ENCODE peak calls at places on chromosomes 13 and 19, in four cellular contexts. R, X, A and L are unnamed samples.
A peak's percentile ranks its signal among the peaks of the same experiment; 100 is the strongest.

GRCh38 chr13:46757640-46758039 is 39.3 kb downstream of the ESD start:
- DNase-seq in X (no peak), R (no peak), A (no peak), L (no peak)

GRCh38 chr19:16587031-16588023 is 15.1 kb upstream of the SLC35E1 start:
- DNase-seq in X (no peak), A (peak; percentile 62), R (peak; percentile 30), L (no peak)

GRCh38 chr13:22839554-22840286 is 341.1 kb upstream of the SGCG start:
- DNase-seq in X (no peak), R (no peak), A (no peak), L (no peak)

GRCh38 chr19:15702590-15702930 is 25.3 kb upstream of the OR10H2 start:
- DNase-seq in R (peak; percentile 26), A (peak; percentile 74), X (no peak), L (no peak)

GRCh38 chr13:58619396-58620113 is 988.0 kb downstream of the PCDH17 start:
- DNase-seq in X (no peak), A (no peak), R (no peak), L (no peak)

GRCh38 chr19:16435238-16435911 is 36.4 kb downstream of the EPS15L1 start:
- DNase-seq in R (peak; percentile 95), A (peak; percentile 62), X (no peak), L (no peak)

GRCh38 chr13:36872621-36873020 is 47.4 kb downstream of the SMAD9 start:
- DNase-seq in X (no peak), A (no peak), R (no peak), L (no peak)

GRCh38 chr13:84683448-84683847 is 801.2 kb upstream of the SLITRK1 start:
- DNase-seq in A (no peak), X (no peak), R (no peak), L (no peak)

GRCh38 chr13:106210327-106210726 is 325.1 kb downstream of the EFNB2 start:
- DNase-seq in X (no peak), A (no peak), R (peak; percentile 21), L (no peak)

GRCh38 chr19:13091400-13092161 is 11.1 kb downstream of the LYL1 start:
- DNase-seq in R (peak; percentile 94), X (no peak), A (peak; percentile 40), L (no peak)

GRCh38 chr19:51321799-51322198 is 10.4 kb downstream of the IGLON5 start:
- DNase-seq in A (no peak), X (no peak), R (no peak), L (no peak)

GRCh38 chr19:55640577-55641375 is at the start of gene ZNF580:
- DNase-seq in X (no peak), R (peak; percentile 86), A (peak; percentile 53), L (peak; percentile 79)

GRCh38 chr19:5035817-5036732 is 67.2 kb downstream of the KDM4B start:
- DNase-seq in X (no peak), R (no peak), A (no peak), L (no peak)

GRCh38 chr13:50635504-50635903 is 208.0 kb downstream of the DLEU7 start:
- DNase-seq in A (peak; percentile 72), R (peak; percentile 98), X (no peak), L (no peak)

GRCh38 chr19:29662604-29663404 is 2.5 kb upstream of the PLEKHF1 start:
- DNase-seq in X (no peak), A (peak; percentile 74), R (peak; percentile 93), L (no peak)

GRCh38 chr13:30396434-30397075 is 25.7 kb upstream of the UBE2L5 start:
- DNase-seq in X (no peak), A (no peak), R (peak; percentile 49), L (no peak)

GRCh38 chr19:51490676-51491075 is 10.9 kb downstream of the SIGLEC12 start:
- DNase-seq in X (no peak), A (no peak), R (no peak), L (no peak)

GRCh38 chr13:30037306-30037705 is 186.9 kb upstream of the UBL3 start:
- DNase-seq in A (no peak), R (no peak), X (no peak), L (no peak)

GRCh38 chr13:44679602-44680001 is 103.5 kb upstream of the TSC22D1 start:
- DNase-seq in R (no peak), A (no peak), X (no peak), L (no peak)

GRCh38 chr19:46616631-46617322 is 8.1 kb downstream of the PTGIR start:
- DNase-seq in A (peak; percentile 93), R (peak; percentile 82), X (no peak), L (peak; percentile 78)

GRCh38 chr19:3109491-3109890 is 15.3 kb downstream of the GNA11 start:
- DNase-seq in R (no peak), A (no peak), X (no peak), L (no peak)

GRCh38 chr13:77509221-77509620 is 26.3 kb upstream of the SCEL start:
- DNase-seq in R (peak; percentile 46), A (no peak), X (no peak), L (no peak)

GRCh38 chr13:23772717-23773116 is 116.5 kb downstream of the MIPEP start:
- DNase-seq in R (no peak), A (no peak), X (no peak), L (no peak)

GRCh38 chr13:106276876-106277275 is 258.6 kb downstream of the EFNB2 start:
- DNase-seq in X (no peak), A (no peak), R (no peak), L (no peak)

GRCh38 chr19:35038623-35039512 is 2.7 kb upstream of the HPN start:
- DNase-seq in X (no peak), R (no peak), A (no peak), L (no peak)

GRCh38 chr19:39983695-39984302 is 12.8 kb downstream of the PSMC4 start:
- DNase-seq in X (no peak), A (no peak), R (no peak), L (no peak)

GRCh38 chr19:17235618-17236413 is 9.8 kb downstream of the OCEL1 start:
- DNase-seq in A (peak; percentile 72), R (peak; percentile 76), X (peak; percentile 52), L (no peak)

GRCh38 chr13:41053384-41053826 is 7.9 kb upstream of the WBP4 start:
- DNase-seq in R (peak; percentile 77), A (peak; percentile 34), X (no peak), L (no peak)

GRCh38 chr19:7905298-7905697 is 1.6 kb downstream of the MAP2K7 start:
- DNase-seq in X (no peak), A (no peak), R (no peak), L (no peak)

GRCh38 chr19:7902796-7903243 is 857 bp upstream of the MAP2K7 start:
- DNase-seq in X (no peak), A (peak; percentile 42), R (no peak), L (no peak)

GRCh38 chr19:7903244-7904073 is at the start of gene MAP2K7:
- DNase-seq in X (peak; percentile 100), A (peak; percentile 99), R (peak; percentile 100), L (peak; percentile 96)

GRCh38 chr19:7905859-7906258 is 2.2 kb downstream of the MAP2K7 start:
- DNase-seq in A (no peak), R (no peak), X (no peak), L (no peak)

DNA sequence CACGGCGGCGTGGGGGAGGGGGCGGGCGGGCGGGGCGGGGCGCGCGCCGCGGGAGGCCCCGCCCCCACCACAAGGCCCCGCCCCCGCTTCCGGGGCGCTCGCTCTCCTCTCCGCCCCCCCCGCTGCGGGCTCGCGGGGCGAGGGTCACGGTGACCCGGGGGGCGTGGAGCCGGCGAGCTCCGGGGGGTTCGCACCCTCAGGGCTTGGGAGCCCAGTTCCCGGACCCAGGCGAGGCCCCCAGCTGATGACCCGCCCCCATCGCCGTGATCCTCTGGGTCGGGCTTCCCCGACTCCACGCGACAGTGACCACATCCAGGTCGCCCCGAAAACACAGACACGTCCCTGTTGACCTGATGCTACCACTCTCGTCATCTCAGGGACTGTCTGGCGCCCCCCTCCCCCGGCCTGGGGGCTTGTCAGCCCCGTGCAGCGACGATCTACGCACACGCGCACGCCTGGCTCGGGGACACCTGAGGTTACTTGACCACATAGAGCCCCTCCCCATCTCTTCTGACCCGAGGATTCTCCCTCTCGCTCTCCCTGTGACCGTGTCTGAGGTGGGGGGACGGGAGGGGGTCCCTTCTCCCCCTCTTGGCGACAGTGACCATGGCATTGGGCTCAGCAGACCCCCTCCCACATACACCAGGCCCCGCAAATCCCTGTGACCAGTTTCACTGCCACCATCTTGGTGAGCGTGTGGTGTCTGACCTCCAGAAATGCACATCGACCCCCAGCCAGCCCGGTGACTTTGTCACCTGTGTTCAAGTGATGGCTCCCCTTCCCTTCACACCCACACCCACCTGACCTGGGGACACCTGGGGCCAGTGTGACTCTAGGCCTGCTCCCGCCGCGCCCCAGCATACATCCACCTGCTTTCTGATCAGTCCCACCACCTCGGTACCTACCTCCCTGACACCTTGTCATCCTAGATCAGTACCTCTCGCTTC is 670 bp downstream of the MAP2K7 start:
- DNase-seq in A (peak; percentile 55), R (no peak), X (peak; percentile 67), L (no peak)
- TF ChIP-seq CTCF in A (no peak), R (no peak), X (no peak), L (no peak)

GRCh38 chr13:111344471-111345191 is 24.2 kb downstream of the TEX29 start:
- DNase-seq in X (no peak), R (peak; percentile 3), A (peak; percentile 86), L (no peak)
- TF ChIP-seq CTCF in X (no peak), R (peak; percentile 25), A (peak; percentile 22), L (peak; percentile 32)

GRCh38 chr13:102798653-102799543 is at the start of the genes BIVM and POGLUT2:
- DNase-seq in R (peak; percentile 94), A (peak; percentile 93), X (peak; percentile 42), L (peak; percentile 80)

GRCh38 chr13:102799544-102800144 is 725 bp downstream of the BIVM start:
- DNase-seq in A (peak; percentile 12), X (peak; percentile 1), R (peak; percentile 19), L (no peak)

GRCh38 chr13:102805680-102806079 is 6.8 kb downstream of the BIVM start:
- DNase-seq in X (no peak), A (no peak), R (no peak), L (no peak)

DNA sequence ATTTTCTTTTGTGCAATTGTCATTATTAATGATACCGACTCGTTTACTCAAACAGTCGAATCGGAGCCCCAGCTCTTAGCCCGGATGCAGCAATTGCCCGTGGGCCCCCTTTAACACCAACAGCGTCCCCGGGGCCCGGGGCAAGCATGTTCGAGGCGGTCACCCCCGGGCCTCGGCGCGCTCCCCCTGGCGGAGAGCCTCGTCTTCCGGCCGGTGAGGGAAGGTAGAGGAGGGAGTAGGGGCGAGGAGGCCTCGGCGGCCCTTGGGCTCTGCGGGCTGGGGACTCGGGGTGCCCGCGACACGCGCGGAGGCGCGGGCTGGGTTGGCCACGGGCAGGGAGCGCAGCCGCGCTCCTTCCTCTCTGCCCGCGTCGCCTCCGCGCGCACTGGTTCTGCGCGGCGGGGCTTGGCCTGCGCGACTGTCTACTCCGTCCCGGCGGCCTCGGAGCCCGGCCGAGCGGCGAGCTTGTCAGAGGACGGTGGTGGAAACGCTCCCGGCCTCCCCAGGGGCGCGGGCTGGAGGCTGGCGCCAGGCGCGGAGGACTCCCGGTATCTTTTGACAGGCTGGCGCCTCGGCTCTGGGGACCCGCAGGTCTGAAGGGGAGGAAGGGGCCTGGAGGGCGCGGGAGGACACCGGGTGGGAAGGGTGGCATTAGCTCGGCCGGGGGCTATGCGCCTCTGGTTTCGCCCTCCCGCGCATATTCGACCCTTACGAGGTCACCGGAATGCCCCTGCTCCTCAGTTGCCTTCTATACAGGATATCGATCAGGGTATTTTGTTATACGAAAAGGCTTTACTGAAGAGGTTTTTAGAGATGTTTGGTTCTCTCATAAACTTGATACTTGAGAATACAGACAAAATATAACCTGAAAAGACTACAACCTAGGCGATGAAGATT is 1.5 kb downstream of the BIVM start:
- DNase-seq in A (peak; percentile 81), R (peak; percentile 76), X (peak; percentile 65), L (peak; percentile 26)
- TF ChIP-seq CTCF in A (peak; percentile 72), R (peak; percentile 55), X (peak; percentile 64), L (peak; percentile 51)

GRCh38 chr19:57410748-57411671 is at the start of gene ZNF17:
- DNase-seq in R (peak; percentile 96), A (peak; percentile 96), X (peak; percentile 83), L (peak; percentile 88)
- TF ChIP-seq CTCF in R (no peak), A (no peak), X (no peak), L (no peak)

GRCh38 chr19:6952956-6953355 is 65.6 kb downstream of the ADGRE1 start:
- DNase-seq in R (no peak), X (no peak), A (no peak), L (no peak)
- TF ChIP-seq CTCF in R (no peak), X (no peak), A (no peak), L (no peak)